ENCODE peak calls at places on chromosomes 3 and 15, in four cellular contexts. One of them, this sample, is unnamed.

GRCh38 chr15:49492834-49493233 is 69.8 kb downstream of the FGF7 start:
- DNase-seq in K562: no peak
- DNase-seq in GM12878: no peak
- DNase-seq in WTC11: no peak
- DNase-seq in this sample: no peak

GRCh38 chr3:72538070-72538745 is 310.0 kb downstream of the SHQ1 start:
- DNase-seq in K562: no peak
- DNase-seq in GM12878: peak; percentile 55
- DNase-seq in WTC11: no peak
- DNase-seq in this sample: no peak

GRCh38 chr3:165994293-165994692 is 157.1 kb upstream of the BCHE start:
- DNase-seq in K562: no peak
- DNase-seq in GM12878: no peak
- DNase-seq in WTC11: no peak
- DNase-seq in this sample: no peak

GRCh38 chr3:112775011-112775742 is 71.5 kb downstream of the CD200R1L start:
- DNase-seq in K562: no peak
- DNase-seq in GM12878: no peak
- DNase-seq in WTC11: no peak
- DNase-seq in this sample: no peak

GRCh38 chr3:160810360-160810759 is 54.3 kb downstream of the PPM1L start:
- DNase-seq in K562: no peak
- DNase-seq in GM12878: no peak
- DNase-seq in WTC11: no peak
- DNase-seq in this sample: no peak

GRCh38 chr3:173706630-173707029 is 309.1 kb downstream of the NLGN1 start:
- DNase-seq in K562: no peak
- DNase-seq in GM12878: no peak
- DNase-seq in WTC11: no peak
- DNase-seq in this sample: no peak

GRCh38 chr15:48001393-48002059 is 119.3 kb upstream of the SLC24A5 start:
- DNase-seq in K562: no peak
- DNase-seq in GM12878: peak; percentile 68
- DNase-seq in WTC11: no peak
- DNase-seq in this sample: no peak

GRCh38 chr3:197468866-197469382 is 86.8 kb downstream of the BDH1 start:
- DNase-seq in K562: no peak
- DNase-seq in GM12878: no peak
- DNase-seq in WTC11: no peak
- DNase-seq in this sample: peak; percentile 83

GRCh38 chr3:6734395-6734746 is 126.5 kb upstream of the GRM7 start:
- DNase-seq in K562: peak; percentile 13
- DNase-seq in GM12878: no peak
- DNase-seq in WTC11: no peak
- DNase-seq in this sample: no peak

GRCh38 chr3:45988100-45988761 is 7.4 kb downstream of the FYCO1 start:
- DNase-seq in K562: no peak
- DNase-seq in GM12878: no peak
- DNase-seq in WTC11: no peak
- DNase-seq in this sample: no peak

GRCh38 chr15:64334530-64334929 is 21.4 kb downstream of the CSNK1G1 start:
- DNase-seq in K562: no peak
- DNase-seq in GM12878: no peak
- DNase-seq in WTC11: peak; percentile 42
- DNase-seq in this sample: no peak

GRCh38 chr3:54243960-54244359 is 121.6 kb downstream of the CACNA2D3 start:
- DNase-seq in K562: no peak
- DNase-seq in GM12878: no peak
- DNase-seq in WTC11: no peak
- DNase-seq in this sample: no peak

GRCh38 chr3:188084751-188085595 is 69.0 kb upstream of the LPP start:
- DNase-seq in K562: no peak
- DNase-seq in GM12878: no peak
- DNase-seq in WTC11: no peak
- DNase-seq in this sample: peak; percentile 9

GRCh38 chr15:41231536-41231935 is 468 bp downstream of the CHP1 start:
- DNase-seq in K562: no peak
- DNase-seq in GM12878: no peak
- DNase-seq in WTC11: no peak
- DNase-seq in this sample: no peak

GRCh38 chr3:12501360-12502020 is 17.2 kb downstream of the TSEN2 start:
- DNase-seq in K562: no peak
- DNase-seq in GM12878: no peak
- DNase-seq in WTC11: no peak
- DNase-seq in this sample: no peak
- TF ChIP-seq NR2C2 in K562: no peak
- TF ChIP-seq NR2C2 in GM12878: no peak
- TF ChIP-seq NR2C2 in WTC11: no peak
- TF ChIP-seq NR2C2 in this sample: no peak

GRCh38 chr3:176579741-176580185 is 617.5 kb downstream of the TBL1XR1 start:
- DNase-seq in K562: no peak
- DNase-seq in GM12878: no peak
- DNase-seq in WTC11: no peak
- DNase-seq in this sample: no peak
- TF ChIP-seq NR2C2 in K562: no peak
- TF ChIP-seq NR2C2 in GM12878: no peak
- TF ChIP-seq NR2C2 in WTC11: no peak
- TF ChIP-seq NR2C2 in this sample: no peak

DNA sequence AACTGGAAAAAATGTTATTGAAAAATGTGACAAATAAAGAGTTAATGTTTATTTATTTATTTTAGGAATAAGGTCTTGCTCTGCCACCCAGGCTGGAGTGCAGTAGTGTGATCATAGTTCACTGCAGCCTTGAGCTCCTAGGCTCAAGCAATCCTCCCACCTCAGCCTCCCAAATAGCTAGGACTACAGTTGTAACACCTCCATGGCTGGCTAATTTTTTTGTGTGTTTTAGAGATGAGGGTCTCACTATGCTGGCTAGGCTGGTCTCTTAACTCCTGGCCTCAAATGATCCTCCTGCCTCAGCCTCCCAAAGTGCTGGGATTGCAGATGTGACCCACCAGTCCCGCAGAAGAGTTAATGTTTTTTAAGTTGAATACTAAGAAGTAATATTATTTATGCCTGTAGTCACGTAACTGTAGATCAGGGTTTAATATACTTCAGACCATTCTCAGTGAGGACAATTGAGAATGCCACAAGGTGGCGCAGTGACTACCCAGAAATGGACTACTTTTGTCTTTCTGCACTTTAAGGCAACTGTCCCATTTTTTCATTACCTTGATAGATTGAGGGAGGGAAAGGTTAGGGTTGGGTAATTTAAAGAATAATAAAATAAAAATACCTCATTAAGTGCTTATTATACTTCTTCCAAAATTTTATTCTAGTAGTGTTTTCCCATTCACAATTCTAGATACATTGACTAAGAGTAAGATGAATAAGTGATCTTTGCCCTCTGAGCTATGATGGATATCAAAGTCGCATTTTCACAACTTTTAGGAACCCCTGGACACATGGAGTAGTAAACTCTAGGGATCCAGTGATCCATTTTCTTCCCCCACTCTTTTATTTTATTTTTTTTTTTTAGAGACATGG is 6.0 kb downstream of the MUC13 start:
- DNase-seq in K562: peak; percentile 14
- DNase-seq in GM12878: no peak
- DNase-seq in WTC11: peak; percentile 58
- DNase-seq in this sample: peak; percentile 57
- TF ChIP-seq NR2C2 in K562: no peak
- TF ChIP-seq NR2C2 in GM12878: no peak
- TF ChIP-seq NR2C2 in WTC11: no peak
- TF ChIP-seq NR2C2 in this sample: no peak

DNA sequence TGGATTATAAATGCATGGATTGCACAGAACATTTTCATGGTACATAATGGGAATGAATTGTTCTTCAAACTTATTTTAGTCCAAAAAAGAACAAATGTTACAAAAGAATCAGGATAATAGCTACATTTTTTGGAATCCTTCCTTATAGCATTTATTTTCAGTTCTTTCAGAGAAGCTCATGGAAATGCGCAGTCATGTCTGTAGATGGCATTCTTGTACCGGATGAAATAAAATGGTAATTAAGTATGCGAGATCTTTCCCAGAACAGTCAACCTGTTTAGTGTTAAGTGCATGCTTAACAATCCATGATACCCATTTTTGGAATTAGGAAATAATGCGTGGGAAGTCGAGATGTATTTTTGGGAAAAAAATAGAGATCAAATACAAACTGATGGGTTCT is 38.2 kb upstream of the GOLGA8B start:
- DNase-seq in K562: peak; percentile 39
- DNase-seq in GM12878: no peak
- DNase-seq in WTC11: no peak
- DNase-seq in this sample: peak; percentile 3
- TF ChIP-seq NR2C2 in K562: no peak
- TF ChIP-seq NR2C2 in GM12878: no peak
- TF ChIP-seq NR2C2 in WTC11: no peak
- TF ChIP-seq NR2C2 in this sample: no peak

This sample was measured in HepG2.